ENCODE peak calls at places on chromosomes 11 and 22, in eight cellular contexts. One of them, this sample, is unnamed.
A peak's percentile ranks its signal among the peaks of the same experiment; 100 is the strongest.

GRCh38 chr22:32327066-32327465 is 30.6 kb upstream of the RFPL3 start:
- DNase-seq in ecto neural progenitor cell: peak; percentile 18
- DNase-seq in GDM1: no peak
- DNase-seq in activated T-helper 1 cell treated with anti-CD3 and anti-CD28 coated beads, Interleukin-2, amount 50 U/mL, for 16 hours: no peak
- DNase-seq in dermis blood vessel endothelial cell: peak; percentile 93
- DNase-seq in HL-60: peak; percentile 5
- DNase-seq in left ventricle myocardium superior: no peak
- DNase-seq in renal cortical epithelial cell: no peak
- DNase-seq in this sample: no peak

GRCh38 chr22:50548046-50548912 is 2.6 kb downstream of the KLHDC7B start:
- DNase-seq in left ventricle myocardium superior: peak; percentile 50
- DNase-seq in HL-60: no peak
- DNase-seq in ecto neural progenitor cell: no peak
- DNase-seq in GDM1: no peak
- DNase-seq in activated T-helper 1 cell treated with anti-CD3 and anti-CD28 coated beads, Interleukin-2, amount 50 U/mL, for 16 hours: peak; percentile 43
- DNase-seq in renal cortical epithelial cell: no peak
- DNase-seq in dermis blood vessel endothelial cell: no peak
- DNase-seq in this sample: peak; percentile 49

GRCh38 chr11:88435405-88435804 is 97.9 kb upstream of the CTSC start:
- DNase-seq in dermis blood vessel endothelial cell: no peak
- DNase-seq in HL-60: no peak
- DNase-seq in renal cortical epithelial cell: no peak
- DNase-seq in activated T-helper 1 cell treated with anti-CD3 and anti-CD28 coated beads, Interleukin-2, amount 50 U/mL, for 16 hours: no peak
- DNase-seq in left ventricle myocardium superior: no peak
- DNase-seq in GDM1: no peak
- DNase-seq in ecto neural progenitor cell: no peak
- DNase-seq in this sample: no peak

GRCh38 chr11:115709297-115709696 is 205.1 kb upstream of the CADM1 start:
- DNase-seq in activated T-helper 1 cell treated with anti-CD3 and anti-CD28 coated beads, Interleukin-2, amount 50 U/mL, for 16 hours: no peak
- DNase-seq in dermis blood vessel endothelial cell: no peak
- DNase-seq in left ventricle myocardium superior: no peak
- DNase-seq in renal cortical epithelial cell: no peak
- DNase-seq in GDM1: peak; percentile 18
- DNase-seq in ecto neural progenitor cell: no peak
- DNase-seq in HL-60: peak; percentile 85
- DNase-seq in this sample: no peak

GRCh38 chr11:16604784-16605439 is 133.5 kb upstream of the C11orf58 start:
- DNase-seq in left ventricle myocardium superior: peak; percentile 80
- DNase-seq in dermis blood vessel endothelial cell: peak; percentile 38
- DNase-seq in GDM1: no peak
- DNase-seq in renal cortical epithelial cell: peak; percentile 12
- DNase-seq in activated T-helper 1 cell treated with anti-CD3 and anti-CD28 coated beads, Interleukin-2, amount 50 U/mL, for 16 hours: no peak
- DNase-seq in HL-60: peak; percentile 21
- DNase-seq in ecto neural progenitor cell: peak; percentile 68
- DNase-seq in this sample: no peak

GRCh38 chr22:39800790-39801540 is 92.6 kb downstream of the ENTHD1 start:
- DNase-seq in ecto neural progenitor cell: no peak
- DNase-seq in left ventricle myocardium superior: no peak
- DNase-seq in renal cortical epithelial cell: no peak
- DNase-seq in GDM1: no peak
- DNase-seq in activated T-helper 1 cell treated with anti-CD3 and anti-CD28 coated beads, Interleukin-2, amount 50 U/mL, for 16 hours: no peak
- DNase-seq in dermis blood vessel endothelial cell: no peak
- DNase-seq in HL-60: no peak
- DNase-seq in this sample: no peak

GRCh38 chr11:44258190-44258489 is 51.8 kb downstream of the ALX4 start:
- DNase-seq in dermis blood vessel endothelial cell: no peak
- DNase-seq in ecto neural progenitor cell: peak; percentile 40
- DNase-seq in activated T-helper 1 cell treated with anti-CD3 and anti-CD28 coated beads, Interleukin-2, amount 50 U/mL, for 16 hours: no peak
- DNase-seq in HL-60: no peak
- DNase-seq in GDM1: no peak
- DNase-seq in left ventricle myocardium superior: no peak
- DNase-seq in renal cortical epithelial cell: no peak
- DNase-seq in this sample: no peak

GRCh38 chr11:117986981-117987495 is 844 bp downstream of the IL10RA start:
- DNase-seq in ecto neural progenitor cell: no peak
- DNase-seq in renal cortical epithelial cell: no peak
- DNase-seq in activated T-helper 1 cell treated with anti-CD3 and anti-CD28 coated beads, Interleukin-2, amount 50 U/mL, for 16 hours: no peak
- DNase-seq in left ventricle myocardium superior: no peak
- DNase-seq in dermis blood vessel endothelial cell: no peak
- DNase-seq in HL-60: peak; percentile 56
- DNase-seq in GDM1: no peak
- DNase-seq in this sample: peak; percentile 65

GRCh38 chr11:69650081-69650831 is 9.3 kb downstream of the CCND1 start:
- DNase-seq in HL-60: no peak
- DNase-seq in renal cortical epithelial cell: no peak
- DNase-seq in GDM1: no peak
- DNase-seq in left ventricle myocardium superior: no peak
- DNase-seq in activated T-helper 1 cell treated with anti-CD3 and anti-CD28 coated beads, Interleukin-2, amount 50 U/mL, for 16 hours: no peak
- DNase-seq in ecto neural progenitor cell: no peak
- DNase-seq in dermis blood vessel endothelial cell: no peak
- DNase-seq in this sample: no peak

GRCh38 chr11:459511-460220 is 9.6 kb downstream of the PTDSS2 start:
- DNase-seq in HL-60: no peak
- DNase-seq in dermis blood vessel endothelial cell: no peak
- DNase-seq in GDM1: no peak
- DNase-seq in left ventricle myocardium superior: no peak
- DNase-seq in activated T-helper 1 cell treated with anti-CD3 and anti-CD28 coated beads, Interleukin-2, amount 50 U/mL, for 16 hours: no peak
- DNase-seq in renal cortical epithelial cell: no peak
- DNase-seq in ecto neural progenitor cell: no peak
- DNase-seq in this sample: no peak

GRCh38 chr22:26318975-26319374 is 110.1 kb upstream of the ASPHD2 start:
- DNase-seq in left ventricle myocardium superior: no peak
- DNase-seq in GDM1: no peak
- DNase-seq in HL-60: no peak
- DNase-seq in renal cortical epithelial cell: no peak
- DNase-seq in activated T-helper 1 cell treated with anti-CD3 and anti-CD28 coated beads, Interleukin-2, amount 50 U/mL, for 16 hours: no peak
- DNase-seq in ecto neural progenitor cell: no peak
- DNase-seq in dermis blood vessel endothelial cell: peak; percentile 13
- DNase-seq in this sample: no peak

GRCh38 chr22:37896181-37896592 is 9.9 kb upstream of the MICALL1 start:
- DNase-seq in activated T-helper 1 cell treated with anti-CD3 and anti-CD28 coated beads, Interleukin-2, amount 50 U/mL, for 16 hours: no peak
- DNase-seq in left ventricle myocardium superior: no peak
- DNase-seq in HL-60: peak; percentile 35
- DNase-seq in dermis blood vessel endothelial cell: peak; percentile 65
- DNase-seq in renal cortical epithelial cell: peak; percentile 49
- DNase-seq in GDM1: peak; percentile 51
- DNase-seq in ecto neural progenitor cell: no peak
- DNase-seq in this sample: peak; percentile 35

GRCh38 chr22:47054231-47055072 is 292.0 kb downstream of the TBC1D22A start:
- DNase-seq in activated T-helper 1 cell treated with anti-CD3 and anti-CD28 coated beads, Interleukin-2, amount 50 U/mL, for 16 hours: no peak
- DNase-seq in HL-60: no peak
- DNase-seq in dermis blood vessel endothelial cell: no peak
- DNase-seq in left ventricle myocardium superior: peak; percentile 20
- DNase-seq in ecto neural progenitor cell: no peak
- DNase-seq in renal cortical epithelial cell: no peak
- DNase-seq in GDM1: no peak
- DNase-seq in this sample: no peak

GRCh38 chr11:76835928-76836612 is 24.6 kb upstream of the ACER3 start:
- DNase-seq in ecto neural progenitor cell: no peak
- DNase-seq in activated T-helper 1 cell treated with anti-CD3 and anti-CD28 coated beads, Interleukin-2, amount 50 U/mL, for 16 hours: no peak
- DNase-seq in HL-60: no peak
- DNase-seq in left ventricle myocardium superior: no peak
- DNase-seq in dermis blood vessel endothelial cell: peak; percentile 63
- DNase-seq in renal cortical epithelial cell: peak; percentile 16
- DNase-seq in GDM1: no peak
- DNase-seq in this sample: no peak

GRCh38 chr11:76102772-76103171 is 103.5 kb downstream of the WNT11 start:
- DNase-seq in left ventricle myocardium superior: peak; percentile 57
- DNase-seq in ecto neural progenitor cell: no peak
- DNase-seq in HL-60: no peak
- DNase-seq in renal cortical epithelial cell: no peak
- DNase-seq in GDM1: no peak
- DNase-seq in activated T-helper 1 cell treated with anti-CD3 and anti-CD28 coated beads, Interleukin-2, amount 50 U/mL, for 16 hours: no peak
- DNase-seq in dermis blood vessel endothelial cell: peak; percentile 70
- DNase-seq in this sample: no peak

GRCh38 chr11:73186294-73186850 is 31.7 kb upstream of the P2RY2 start:
- DNase-seq in ecto neural progenitor cell: no peak
- DNase-seq in left ventricle myocardium superior: no peak
- DNase-seq in GDM1: peak; percentile 34
- DNase-seq in HL-60: peak; percentile 85
- DNase-seq in renal cortical epithelial cell: no peak
- DNase-seq in dermis blood vessel endothelial cell: no peak
- DNase-seq in activated T-helper 1 cell treated with anti-CD3 and anti-CD28 coated beads, Interleukin-2, amount 50 U/mL, for 16 hours: no peak
- DNase-seq in this sample: no peak

GRCh38 chr11:33734441-33735165 is 1.6 kb downstream of the CD59 start:
- DNase-seq in renal cortical epithelial cell: peak; percentile 51
- DNase-seq in HL-60: no peak
- DNase-seq in left ventricle myocardium superior: peak; percentile 39
- DNase-seq in ecto neural progenitor cell: no peak
- DNase-seq in activated T-helper 1 cell treated with anti-CD3 and anti-CD28 coated beads, Interleukin-2, amount 50 U/mL, for 16 hours: no peak
- DNase-seq in dermis blood vessel endothelial cell: peak; percentile 69
- DNase-seq in GDM1: no peak
- DNase-seq in this sample: no peak

GRCh38 chr11:78573271-78574035 is 1.2 kb downstream of the NARS2 start:
- DNase-seq in dermis blood vessel endothelial cell: peak; percentile 7
- DNase-seq in HL-60: no peak
- DNase-seq in GDM1: no peak
- DNase-seq in left ventricle myocardium superior: no peak
- DNase-seq in renal cortical epithelial cell: no peak
- DNase-seq in ecto neural progenitor cell: no peak
- DNase-seq in activated T-helper 1 cell treated with anti-CD3 and anti-CD28 coated beads, Interleukin-2, amount 50 U/mL, for 16 hours: no peak
- DNase-seq in this sample: no peak

GRCh38 chr22:33299245-33299956 is 241.2 kb upstream of the SYN3 start:
- DNase-seq in HL-60: peak; percentile 1
- DNase-seq in activated T-helper 1 cell treated with anti-CD3 and anti-CD28 coated beads, Interleukin-2, amount 50 U/mL, for 16 hours: no peak
- DNase-seq in renal cortical epithelial cell: peak; percentile 89
- DNase-seq in left ventricle myocardium superior: no peak
- DNase-seq in dermis blood vessel endothelial cell: no peak
- DNase-seq in ecto neural progenitor cell: no peak
- DNase-seq in GDM1: no peak
- DNase-seq in this sample: no peak

GRCh38 chr11:75986966-75987365 is 172.0 kb downstream of the UVRAG start:
- DNase-seq in dermis blood vessel endothelial cell: peak; percentile 68
- DNase-seq in renal cortical epithelial cell: no peak
- DNase-seq in left ventricle myocardium superior: no peak
- DNase-seq in ecto neural progenitor cell: no peak
- DNase-seq in HL-60: no peak
- DNase-seq in activated T-helper 1 cell treated with anti-CD3 and anti-CD28 coated beads, Interleukin-2, amount 50 U/mL, for 16 hours: no peak
- DNase-seq in GDM1: no peak
- DNase-seq in this sample: no peak

GRCh38 chr11:88421530-88421929 is 84.0 kb upstream of the CTSC start:
- DNase-seq in activated T-helper 1 cell treated with anti-CD3 and anti-CD28 coated beads, Interleukin-2, amount 50 U/mL, for 16 hours: no peak
- DNase-seq in HL-60: peak; percentile 76
- DNase-seq in left ventricle myocardium superior: no peak
- DNase-seq in dermis blood vessel endothelial cell: no peak
- DNase-seq in renal cortical epithelial cell: no peak
- DNase-seq in GDM1: peak; percentile 48
- DNase-seq in ecto neural progenitor cell: no peak
- DNase-seq in this sample: no peak

GRCh38 chr11:35354644-35355043 is 64.7 kb downstream of the SLC1A2 start:
- DNase-seq in HL-60: no peak
- DNase-seq in ecto neural progenitor cell: no peak
- DNase-seq in activated T-helper 1 cell treated with anti-CD3 and anti-CD28 coated beads, Interleukin-2, amount 50 U/mL, for 16 hours: no peak
- DNase-seq in left ventricle myocardium superior: no peak
- DNase-seq in GDM1: no peak
- DNase-seq in renal cortical epithelial cell: no peak
- DNase-seq in dermis blood vessel endothelial cell: no peak
- DNase-seq in this sample: no peak

GRCh38 chr11:73192272-73192671 is 25.8 kb upstream of the P2RY2 start:
- DNase-seq in GDM1: no peak
- DNase-seq in ecto neural progenitor cell: no peak
- DNase-seq in HL-60: no peak
- DNase-seq in activated T-helper 1 cell treated with anti-CD3 and anti-CD28 coated beads, Interleukin-2, amount 50 U/mL, for 16 hours: no peak
- DNase-seq in left ventricle myocardium superior: no peak
- DNase-seq in renal cortical epithelial cell: peak; percentile 76
- DNase-seq in dermis blood vessel endothelial cell: no peak
- DNase-seq in this sample: no peak

GRCh38 chr11:128532016-128532570 is 55.3 kb downstream of the ETS1 start:
- DNase-seq in left ventricle myocardium superior: no peak
- DNase-seq in HL-60: no peak
- DNase-seq in ecto neural progenitor cell: no peak
- DNase-seq in GDM1: no peak
- DNase-seq in dermis blood vessel endothelial cell: no peak
- DNase-seq in activated T-helper 1 cell treated with anti-CD3 and anti-CD28 coated beads, Interleukin-2, amount 50 U/mL, for 16 hours: no peak
- DNase-seq in renal cortical epithelial cell: no peak
- DNase-seq in this sample: no peak

GRCh38 chr11:35064114-35064800 is 74.7 kb upstream of the CD44 start:
- DNase-seq in left ventricle myocardium superior: no peak
- DNase-seq in activated T-helper 1 cell treated with anti-CD3 and anti-CD28 coated beads, Interleukin-2, amount 50 U/mL, for 16 hours: no peak
- DNase-seq in dermis blood vessel endothelial cell: no peak
- DNase-seq in GDM1: no peak
- DNase-seq in ecto neural progenitor cell: no peak
- DNase-seq in HL-60: no peak
- DNase-seq in renal cortical epithelial cell: no peak
- DNase-seq in this sample: no peak

GRCh38 chr11:77704029-77704428 is 66.4 kb upstream of the CLNS1A start:
- DNase-seq in left ventricle myocardium superior: no peak
- DNase-seq in ecto neural progenitor cell: no peak
- DNase-seq in activated T-helper 1 cell treated with anti-CD3 and anti-CD28 coated beads, Interleukin-2, amount 50 U/mL, for 16 hours: no peak
- DNase-seq in renal cortical epithelial cell: no peak
- DNase-seq in dermis blood vessel endothelial cell: no peak
- DNase-seq in GDM1: no peak
- DNase-seq in HL-60: no peak
- DNase-seq in this sample: no peak

GRCh38 chr22:23281053-23281405 is 100.7 kb downstream of the BCR start:
- DNase-seq in renal cortical epithelial cell: no peak
- DNase-seq in dermis blood vessel endothelial cell: no peak
- DNase-seq in GDM1: no peak
- DNase-seq in ecto neural progenitor cell: no peak
- DNase-seq in left ventricle myocardium superior: no peak
- DNase-seq in activated T-helper 1 cell treated with anti-CD3 and anti-CD28 coated beads, Interleukin-2, amount 50 U/mL, for 16 hours: no peak
- DNase-seq in HL-60: no peak
- DNase-seq in this sample: no peak

GRCh38 chr22:24208012-24208749 is 26.9 kb downstream of the SUSD2 start:
- DNase-seq in dermis blood vessel endothelial cell: peak; percentile 97
- DNase-seq in GDM1: peak; percentile 31
- DNase-seq in left ventricle myocardium superior: peak; percentile 38
- DNase-seq in HL-60: peak; percentile 82
- DNase-seq in ecto neural progenitor cell: no peak
- DNase-seq in renal cortical epithelial cell: peak; percentile 98
- DNase-seq in activated T-helper 1 cell treated with anti-CD3 and anti-CD28 coated beads, Interleukin-2, amount 50 U/mL, for 16 hours: no peak
- DNase-seq in this sample: no peak

This sample was measured in T-cell.